ENCODE peak calls at places on chromosomes 5 and 9, in nine cellular contexts. One of them, this sample, is unnamed.

GRCh38 chr5:38830521-38831051 is 15.2 kb upstream of the OSMR start:
- DNase-seq in stimulated activated CD8-positive, alpha-beta memory T cell treated with anti-CD3 and anti-CD28 coated beads, Interleukin-15, amount 100 ng/mL, for 4 hours: no peak
- DNase-seq in fibroblast of mammary gland: peak
- DNase-seq in CD8-positive, alpha-beta T cell: no peak
- DNase-seq in SJSA1: no peak
- DNase-seq in lower lobe of right lung: no peak
- DNase-seq in heart left ventricle: no peak
- DNase-seq in activated CD4-positive, alpha-beta memory T cell treated with anti-CD3 and anti-CD28 coated beads, Interleukin-2, amount 10 ng/mL, durations not matched to agents 7 days and 5 days: no peak
- DNase-seq in GM10248: no peak
- DNase-seq in this sample: no peak

GRCh38 chr5:40172721-40173120 is 507.0 kb upstream of the PTGER4 start:
- DNase-seq in stimulated activated CD8-positive, alpha-beta memory T cell treated with anti-CD3 and anti-CD28 coated beads, Interleukin-15, amount 100 ng/mL, for 4 hours: no peak
- DNase-seq in fibroblast of mammary gland: peak
- DNase-seq in CD8-positive, alpha-beta T cell: no peak
- DNase-seq in SJSA1: no peak
- DNase-seq in lower lobe of right lung: no peak
- DNase-seq in heart left ventricle: no peak
- DNase-seq in activated CD4-positive, alpha-beta memory T cell treated with anti-CD3 and anti-CD28 coated beads, Interleukin-2, amount 10 ng/mL, durations not matched to agents 7 days and 5 days: no peak
- DNase-seq in GM10248: no peak
- DNase-seq in this sample: no peak

GRCh38 chr5:137758719-137759312 is 4.7 kb upstream of the HNRNPA0 start:
- DNase-seq in stimulated activated CD8-positive, alpha-beta memory T cell treated with anti-CD3 and anti-CD28 coated beads, Interleukin-15, amount 100 ng/mL, for 4 hours: no peak
- DNase-seq in fibroblast of mammary gland: peak
- DNase-seq in CD8-positive, alpha-beta T cell: no peak
- DNase-seq in SJSA1: no peak
- DNase-seq in lower lobe of right lung: no peak
- DNase-seq in heart left ventricle: no peak
- DNase-seq in activated CD4-positive, alpha-beta memory T cell treated with anti-CD3 and anti-CD28 coated beads, Interleukin-2, amount 10 ng/mL, durations not matched to agents 7 days and 5 days: no peak
- DNase-seq in GM10248: peak
- DNase-seq in this sample: no peak

GRCh38 chr9:18791074-18791473 is 241.9 kb downstream of the SAXO1 start:
- DNase-seq in stimulated activated CD8-positive, alpha-beta memory T cell treated with anti-CD3 and anti-CD28 coated beads, Interleukin-15, amount 100 ng/mL, for 4 hours: no peak
- DNase-seq in fibroblast of mammary gland: no peak
- DNase-seq in CD8-positive, alpha-beta T cell: no peak
- DNase-seq in SJSA1: peak
- DNase-seq in lower lobe of right lung: no peak
- DNase-seq in heart left ventricle: no peak
- DNase-seq in activated CD4-positive, alpha-beta memory T cell treated with anti-CD3 and anti-CD28 coated beads, Interleukin-2, amount 10 ng/mL, durations not matched to agents 7 days and 5 days: no peak
- DNase-seq in GM10248: no peak
- DNase-seq in this sample: no peak

GRCh38 chr5:131423056-131423455 is 159.2 kb downstream of the CDC42SE2 start:
- DNase-seq in stimulated activated CD8-positive, alpha-beta memory T cell treated with anti-CD3 and anti-CD28 coated beads, Interleukin-15, amount 100 ng/mL, for 4 hours: no peak
- DNase-seq in fibroblast of mammary gland: peak
- DNase-seq in CD8-positive, alpha-beta T cell: no peak
- DNase-seq in SJSA1: peak
- DNase-seq in lower lobe of right lung: no peak
- DNase-seq in heart left ventricle: no peak
- DNase-seq in activated CD4-positive, alpha-beta memory T cell treated with anti-CD3 and anti-CD28 coated beads, Interleukin-2, amount 10 ng/mL, durations not matched to agents 7 days and 5 days: no peak
- DNase-seq in GM10248: no peak
- DNase-seq in this sample: no peak

GRCh38 chr5:103587185-103587748 is 24.7 kb upstream of the NUDT12 start:
- DNase-seq in stimulated activated CD8-positive, alpha-beta memory T cell treated with anti-CD3 and anti-CD28 coated beads, Interleukin-15, amount 100 ng/mL, for 4 hours: no peak
- DNase-seq in fibroblast of mammary gland: peak
- DNase-seq in CD8-positive, alpha-beta T cell: no peak
- DNase-seq in SJSA1: no peak
- DNase-seq in lower lobe of right lung: no peak
- DNase-seq in heart left ventricle: no peak
- DNase-seq in activated CD4-positive, alpha-beta memory T cell treated with anti-CD3 and anti-CD28 coated beads, Interleukin-2, amount 10 ng/mL, durations not matched to agents 7 days and 5 days: no peak
- DNase-seq in GM10248: no peak
- DNase-seq in this sample: no peak

GRCh38 chr9:21102311-21102710 is 24.6 kb upstream of the IFNB1 start:
- DNase-seq in stimulated activated CD8-positive, alpha-beta memory T cell treated with anti-CD3 and anti-CD28 coated beads, Interleukin-15, amount 100 ng/mL, for 4 hours: no peak
- DNase-seq in fibroblast of mammary gland: peak
- DNase-seq in CD8-positive, alpha-beta T cell: no peak
- DNase-seq in SJSA1: no peak
- DNase-seq in lower lobe of right lung: no peak
- DNase-seq in heart left ventricle: no peak
- DNase-seq in activated CD4-positive, alpha-beta memory T cell treated with anti-CD3 and anti-CD28 coated beads, Interleukin-2, amount 10 ng/mL, durations not matched to agents 7 days and 5 days: no peak
- DNase-seq in GM10248: no peak
- DNase-seq in this sample: no peak

GRCh38 chr9:93154293-93154903 is 20.3 kb upstream of the NINJ1 start:
- DNase-seq in stimulated activated CD8-positive, alpha-beta memory T cell treated with anti-CD3 and anti-CD28 coated beads, Interleukin-15, amount 100 ng/mL, for 4 hours: no peak
- DNase-seq in fibroblast of mammary gland: no peak
- DNase-seq in CD8-positive, alpha-beta T cell: no peak
- DNase-seq in SJSA1: peak
- DNase-seq in lower lobe of right lung: no peak
- DNase-seq in heart left ventricle: no peak
- DNase-seq in activated CD4-positive, alpha-beta memory T cell treated with anti-CD3 and anti-CD28 coated beads, Interleukin-2, amount 10 ng/mL, durations not matched to agents 7 days and 5 days: peak
- DNase-seq in GM10248: peak
- DNase-seq in this sample: no peak

GRCh38 chr5:170537451-170538095 is 33.8 kb downstream of the KCNIP1 start:
- DNase-seq in stimulated activated CD8-positive, alpha-beta memory T cell treated with anti-CD3 and anti-CD28 coated beads, Interleukin-15, amount 100 ng/mL, for 4 hours: no peak
- DNase-seq in fibroblast of mammary gland: no peak
- DNase-seq in CD8-positive, alpha-beta T cell: no peak
- DNase-seq in SJSA1: no peak
- DNase-seq in lower lobe of right lung: no peak
- DNase-seq in heart left ventricle: no peak
- DNase-seq in activated CD4-positive, alpha-beta memory T cell treated with anti-CD3 and anti-CD28 coated beads, Interleukin-2, amount 10 ng/mL, durations not matched to agents 7 days and 5 days: no peak
- DNase-seq in GM10248: no peak
- DNase-seq in this sample: no peak

GRCh38 chr5:150399158-150400019 is 13.3 kb downstream of the CD74 start:
- DNase-seq in stimulated activated CD8-positive, alpha-beta memory T cell treated with anti-CD3 and anti-CD28 coated beads, Interleukin-15, amount 100 ng/mL, for 4 hours: no peak
- DNase-seq in fibroblast of mammary gland: no peak
- DNase-seq in CD8-positive, alpha-beta T cell: no peak
- DNase-seq in SJSA1: no peak
- DNase-seq in lower lobe of right lung: peak
- DNase-seq in heart left ventricle: no peak
- DNase-seq in activated CD4-positive, alpha-beta memory T cell treated with anti-CD3 and anti-CD28 coated beads, Interleukin-2, amount 10 ng/mL, durations not matched to agents 7 days and 5 days: no peak
- DNase-seq in GM10248: no peak
- DNase-seq in this sample: no peak

GRCh38 chr5:163306421-163306820 is 131.0 kb upstream of the CCNG1 start:
- DNase-seq in stimulated activated CD8-positive, alpha-beta memory T cell treated with anti-CD3 and anti-CD28 coated beads, Interleukin-15, amount 100 ng/mL, for 4 hours: no peak
- DNase-seq in fibroblast of mammary gland: peak
- DNase-seq in CD8-positive, alpha-beta T cell: no peak
- DNase-seq in SJSA1: no peak
- DNase-seq in lower lobe of right lung: no peak
- DNase-seq in heart left ventricle: no peak
- DNase-seq in activated CD4-positive, alpha-beta memory T cell treated with anti-CD3 and anti-CD28 coated beads, Interleukin-2, amount 10 ng/mL, durations not matched to agents 7 days and 5 days: no peak
- DNase-seq in GM10248: no peak
- DNase-seq in this sample: no peak

GRCh38 chr5:42636425-42636824 is 120.2 kb upstream of the CCDC152 start:
- DNase-seq in stimulated activated CD8-positive, alpha-beta memory T cell treated with anti-CD3 and anti-CD28 coated beads, Interleukin-15, amount 100 ng/mL, for 4 hours: no peak
- DNase-seq in fibroblast of mammary gland: peak
- DNase-seq in CD8-positive, alpha-beta T cell: no peak
- DNase-seq in SJSA1: no peak
- DNase-seq in lower lobe of right lung: no peak
- DNase-seq in heart left ventricle: no peak
- DNase-seq in activated CD4-positive, alpha-beta memory T cell treated with anti-CD3 and anti-CD28 coated beads, Interleukin-2, amount 10 ng/mL, durations not matched to agents 7 days and 5 days: no peak
- DNase-seq in GM10248: no peak
- DNase-seq in this sample: no peak

GRCh38 chr9:6641561-6641960 is 4.0 kb downstream of the GLDC start:
- DNase-seq in stimulated activated CD8-positive, alpha-beta memory T cell treated with anti-CD3 and anti-CD28 coated beads, Interleukin-15, amount 100 ng/mL, for 4 hours: no peak
- DNase-seq in fibroblast of mammary gland: no peak
- DNase-seq in CD8-positive, alpha-beta T cell: no peak
- DNase-seq in SJSA1: no peak
- DNase-seq in lower lobe of right lung: no peak
- DNase-seq in heart left ventricle: no peak
- DNase-seq in activated CD4-positive, alpha-beta memory T cell treated with anti-CD3 and anti-CD28 coated beads, Interleukin-2, amount 10 ng/mL, durations not matched to agents 7 days and 5 days: no peak
- DNase-seq in GM10248: no peak
- DNase-seq in this sample: no peak

This sample was measured in mucosa of gallbladder.